ENCODE peak calls at places on chromosome 1, in five cellular contexts. One of them, this sample, is unnamed.

GRCh38 chr1:204190212-204191211 is 5.8 kb downstream of the KISS1 start:
- DNase-seq in PC-3: peak
- DNase-seq in AG04450: no peak
- DNase-seq in foreskin fibroblast: no peak
- DNase-seq in cardiac fibroblast: peak
- DNase-seq in this sample: peak

GRCh38 chr1:183194527-183195145 is 8.6 kb downstream of the LAMC2 start:
- DNase-seq in PC-3: no peak
- DNase-seq in AG04450: no peak
- DNase-seq in foreskin fibroblast: no peak
- DNase-seq in cardiac fibroblast: no peak
- DNase-seq in this sample: no peak

GRCh38 chr1:32215629-32216505 is 6.3 kb downstream of the TMEM234 start:
- DNase-seq in PC-3: peak
- DNase-seq in AG04450: no peak
- DNase-seq in foreskin fibroblast: peak
- DNase-seq in cardiac fibroblast: peak
- DNase-seq in this sample: peak

GRCh38 chr1:224629965-224630364 is 13.8 kb downstream of the CNIH3 start:
- DNase-seq in PC-3: no peak
- DNase-seq in AG04450: no peak
- DNase-seq in foreskin fibroblast: no peak
- DNase-seq in cardiac fibroblast: no peak
- DNase-seq in this sample: no peak

GRCh38 chr1:16212251-16212961 is at the start of gene ARHGEF19:
- DNase-seq in PC-3: no peak
- DNase-seq in AG04450: no peak
- DNase-seq in foreskin fibroblast: no peak
- DNase-seq in cardiac fibroblast: no peak
- DNase-seq in this sample: peak

GRCh38 chr1:206892351-206892984 is 4.8 kb upstream of the IL24 start:
- DNase-seq in PC-3: peak
- DNase-seq in AG04450: no peak
- DNase-seq in foreskin fibroblast: peak
- DNase-seq in cardiac fibroblast: peak
- DNase-seq in this sample: no peak

GRCh38 chr1:184590163-184590750 is 164.4 kb downstream of the EDEM3 start:
- DNase-seq in PC-3: peak
- DNase-seq in AG04450: no peak
- DNase-seq in foreskin fibroblast: no peak
- DNase-seq in cardiac fibroblast: no peak
- DNase-seq in this sample: no peak

GRCh38 chr1:162977944-162978568 is 91.1 kb upstream of the RGS4 start:
- DNase-seq in PC-3: no peak
- DNase-seq in AG04450: no peak
- DNase-seq in foreskin fibroblast: peak
- DNase-seq in cardiac fibroblast: no peak
- DNase-seq in this sample: no peak

GRCh38 chr1:72439036-72439435 is 156.7 kb upstream of the NEGR1 start:
- DNase-seq in PC-3: peak
- DNase-seq in AG04450: no peak
- DNase-seq in foreskin fibroblast: peak
- DNase-seq in cardiac fibroblast: no peak
- DNase-seq in this sample: no peak

GRCh38 chr1:169604781-169605560 is 18.7 kb upstream of the F5 start:
- DNase-seq in PC-3: no peak
- DNase-seq in AG04450: no peak
- DNase-seq in foreskin fibroblast: no peak
- DNase-seq in cardiac fibroblast: no peak
- DNase-seq in this sample: no peak

GRCh38 chr1:170194451-170194850 is 48.7 kb downstream of the NTMT2 start:
- DNase-seq in PC-3: no peak
- DNase-seq in AG04450: no peak
- DNase-seq in foreskin fibroblast: no peak
- DNase-seq in cardiac fibroblast: no peak
- DNase-seq in this sample: no peak

GRCh38 chr1:68542586-68542985 is 45.7 kb upstream of the DEPDC1 start:
- DNase-seq in PC-3: peak
- DNase-seq in AG04450: no peak
- DNase-seq in foreskin fibroblast: peak
- DNase-seq in cardiac fibroblast: peak
- DNase-seq in this sample: no peak

GRCh38 chr1:11355594-11356467 is 82.8 kb downstream of the UBIAD1 start:
- DNase-seq in PC-3: no peak
- DNase-seq in AG04450: no peak
- DNase-seq in foreskin fibroblast: no peak
- DNase-seq in cardiac fibroblast: no peak
- DNase-seq in this sample: no peak

GRCh38 chr1:158564608-158565007 is 5.8 kb downstream of the OR6P1 start:
- DNase-seq in PC-3: no peak
- DNase-seq in AG04450: no peak
- DNase-seq in foreskin fibroblast: no peak
- DNase-seq in cardiac fibroblast: no peak
- DNase-seq in this sample: no peak

GRCh38 chr1:101098907-101099306 is 73.3 kb upstream of the DPH5 start:
- DNase-seq in PC-3: no peak
- DNase-seq in AG04450: no peak
- DNase-seq in foreskin fibroblast: no peak
- DNase-seq in cardiac fibroblast: no peak
- DNase-seq in this sample: no peak

GRCh38 chr1:61654067-61654466 is 70.9 kb downstream of the TM2D1 start:
- DNase-seq in PC-3: no peak
- DNase-seq in AG04450: no peak
- DNase-seq in foreskin fibroblast: no peak
- DNase-seq in cardiac fibroblast: no peak
- DNase-seq in this sample: no peak

GRCh38 chr1:12339861-12340557 is 110.2 kb downstream of the VPS13D start:
- DNase-seq in PC-3: no peak
- DNase-seq in AG04450: no peak
- DNase-seq in foreskin fibroblast: no peak
- DNase-seq in cardiac fibroblast: no peak
- DNase-seq in this sample: no peak

GRCh38 chr1:200028586-200029034 is 1.1 kb downstream of the NR5A2 start:
- DNase-seq in PC-3: peak
- DNase-seq in AG04450: no peak
- DNase-seq in foreskin fibroblast: no peak
- DNase-seq in cardiac fibroblast: no peak
- DNase-seq in this sample: no peak

GRCh38 chr1:59415286-59415850 is 118.5 kb downstream of the FGGY start:
- DNase-seq in PC-3: no peak
- DNase-seq in AG04450: no peak
- DNase-seq in foreskin fibroblast: no peak
- DNase-seq in cardiac fibroblast: no peak
- DNase-seq in this sample: no peak

GRCh38 chr1:245987577-245987976 is 519.5 kb downstream of the SMYD3 start:
- DNase-seq in PC-3: no peak
- DNase-seq in AG04450: no peak
- DNase-seq in foreskin fibroblast: no peak
- DNase-seq in cardiac fibroblast: no peak
- DNase-seq in this sample: no peak

GRCh38 chr1:232613752-232614381 is 16.1 kb downstream of the SIPA1L2 start:
- DNase-seq in PC-3: no peak
- DNase-seq in AG04450: peak
- DNase-seq in foreskin fibroblast: no peak
- DNase-seq in cardiac fibroblast: peak
- DNase-seq in this sample: no peak

GRCh38 chr1:235468970-235469369 is 35.3 kb downstream of the B3GALNT2 start:
- DNase-seq in PC-3: peak
- DNase-seq in AG04450: peak
- DNase-seq in foreskin fibroblast: peak
- DNase-seq in cardiac fibroblast: peak
- DNase-seq in this sample: no peak

GRCh38 chr1:158146165-158146564 is 34.5 kb upstream of the CD1D start:
- DNase-seq in PC-3: peak
- DNase-seq in AG04450: no peak
- DNase-seq in foreskin fibroblast: peak
- DNase-seq in cardiac fibroblast: peak
- DNase-seq in this sample: no peak

GRCh38 chr1:77704736-77705135 is 22.3 kb upstream of the ZZZ3 start:
- DNase-seq in PC-3: no peak
- DNase-seq in AG04450: no peak
- DNase-seq in foreskin fibroblast: no peak
- DNase-seq in cardiac fibroblast: no peak
- DNase-seq in this sample: no peak

GRCh38 chr1:5141750-5142149 is 487.3 kb downstream of the AJAP1 start:
- DNase-seq in PC-3: no peak
- DNase-seq in AG04450: no peak
- DNase-seq in foreskin fibroblast: no peak
- DNase-seq in cardiac fibroblast: no peak
- DNase-seq in this sample: no peak

GRCh38 chr1:37739222-37739621 is 25.7 kb downstream of the EPHA10 start:
- DNase-seq in PC-3: peak
- DNase-seq in AG04450: no peak
- DNase-seq in foreskin fibroblast: no peak
- DNase-seq in cardiac fibroblast: no peak
- DNase-seq in this sample: no peak

DNA sequence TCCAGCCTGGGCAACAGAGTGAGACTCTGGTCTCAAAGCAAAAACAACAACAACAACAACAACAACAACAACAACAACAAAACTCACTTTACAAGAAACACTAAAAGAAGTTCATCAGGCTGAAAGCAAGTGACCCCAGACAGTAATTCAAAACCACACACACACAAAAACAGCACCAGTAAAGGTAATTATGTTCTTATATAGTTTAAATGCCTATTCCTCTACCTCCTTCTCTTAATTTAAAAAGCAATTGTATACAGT is 1.7 kb downstream of the C1orf174 start:
- DNase-seq in PC-3: no peak
- DNase-seq in AG04450: no peak
- DNase-seq in foreskin fibroblast: no peak
- DNase-seq in cardiac fibroblast: no peak
- DNase-seq in this sample: no peak
- TF ChIP-seq CTCF in PC-3: no peak
- TF ChIP-seq CTCF in AG04450: no peak
- TF ChIP-seq CTCF in foreskin fibroblast: no peak
- TF ChIP-seq CTCF in cardiac fibroblast: no peak
- TF ChIP-seq CTCF in this sample: no peak

GRCh38 chr1:215358356-215358755 is 208.7 kb upstream of the KCTD3 start:
- DNase-seq in PC-3: no peak
- DNase-seq in AG04450: no peak
- DNase-seq in foreskin fibroblast: no peak
- DNase-seq in cardiac fibroblast: no peak
- DNase-seq in this sample: no peak
- TF ChIP-seq CTCF in PC-3: no peak
- TF ChIP-seq CTCF in AG04450: no peak
- TF ChIP-seq CTCF in foreskin fibroblast: no peak
- TF ChIP-seq CTCF in cardiac fibroblast: no peak
- TF ChIP-seq CTCF in this sample: no peak

GRCh38 chr1:20090641-20091040 is 20.6 kb downstream of the PLA2G5 start:
- DNase-seq in PC-3: no peak
- DNase-seq in AG04450: no peak
- DNase-seq in foreskin fibroblast: no peak
- DNase-seq in cardiac fibroblast: no peak
- DNase-seq in this sample: no peak

GRCh38 chr1:20086800-20087199 is 16.8 kb downstream of the PLA2G5 start:
- DNase-seq in PC-3: no peak
- DNase-seq in AG04450: no peak
- DNase-seq in foreskin fibroblast: no peak
- DNase-seq in cardiac fibroblast: no peak
- DNase-seq in this sample: no peak

GRCh38 chr1:20090119-20090518 is 20.1 kb downstream of the PLA2G5 start:
- DNase-seq in PC-3: no peak
- DNase-seq in AG04450: no peak
- DNase-seq in foreskin fibroblast: no peak
- DNase-seq in cardiac fibroblast: no peak
- DNase-seq in this sample: no peak

GRCh38 chr1:20089328-20090077 is 19.5 kb downstream of the PLA2G5 start:
- DNase-seq in PC-3: no peak
- DNase-seq in AG04450: no peak
- DNase-seq in foreskin fibroblast: no peak
- DNase-seq in cardiac fibroblast: no peak
- DNase-seq in this sample: no peak

DNA sequence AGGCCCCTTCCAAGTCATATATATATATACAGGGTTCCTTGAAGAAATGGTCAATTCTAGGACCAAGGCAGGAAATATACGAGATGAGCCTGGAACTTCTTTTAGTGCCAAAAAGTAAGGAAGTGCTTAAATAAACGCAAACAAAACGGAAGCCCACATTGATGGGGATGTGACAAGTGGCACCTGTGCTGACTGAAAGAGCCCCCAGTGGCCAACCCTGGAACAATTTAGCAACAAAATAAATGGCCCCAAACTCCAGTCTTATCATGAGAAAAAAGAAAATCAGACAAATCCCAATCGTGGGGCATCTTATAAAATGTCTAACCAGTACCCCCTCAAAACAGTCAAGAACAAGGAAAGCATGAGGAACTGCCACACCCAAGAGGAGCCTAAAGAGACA is 17.7 kb downstream of the PLA2G5 start:
- DNase-seq in PC-3: peak
- DNase-seq in AG04450: no peak
- DNase-seq in foreskin fibroblast: no peak
- DNase-seq in cardiac fibroblast: no peak
- DNase-seq in this sample: no peak
- TF ChIP-seq CTCF in PC-3: peak
- TF ChIP-seq CTCF in AG04450: peak
- TF ChIP-seq CTCF in foreskin fibroblast: no peak
- TF ChIP-seq CTCF in cardiac fibroblast: no peak
- TF ChIP-seq CTCF in this sample: peak

DNA sequence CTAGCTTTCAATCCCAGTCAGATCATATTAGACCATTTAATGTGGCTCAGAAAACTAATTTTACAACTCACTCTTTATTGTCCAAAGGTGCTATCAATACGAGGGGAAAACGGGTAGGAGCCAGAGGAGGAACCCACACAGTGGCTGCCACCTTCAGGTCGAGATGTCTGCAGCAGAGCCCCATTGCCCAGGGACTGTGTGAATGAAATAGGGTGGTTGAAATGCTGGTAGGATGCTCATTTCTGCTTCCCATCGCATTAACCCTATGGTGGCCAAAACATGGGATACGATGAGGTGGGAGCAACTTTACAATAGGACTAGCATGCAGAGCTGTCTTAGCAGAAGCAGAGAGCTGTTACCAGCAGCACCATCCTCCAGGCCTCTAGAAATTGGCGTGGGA is 69.6 kb upstream of the DESI2 start:
- DNase-seq in PC-3: no peak
- DNase-seq in AG04450: no peak
- DNase-seq in foreskin fibroblast: no peak
- DNase-seq in cardiac fibroblast: no peak
- DNase-seq in this sample: no peak
- TF ChIP-seq CTCF in PC-3: no peak
- TF ChIP-seq CTCF in AG04450: no peak
- TF ChIP-seq CTCF in foreskin fibroblast: no peak
- TF ChIP-seq CTCF in cardiac fibroblast: no peak
- TF ChIP-seq CTCF in this sample: no peak